ENCODE peak calls at places on chromosomes 16 and 17, in six cellular contexts. D, C, A, Z, G and B are unnamed samples.

GRCh38 chr16:11597737-11598136 is 11.0 kb upstream of the LITAF start:
- DNase-seq in D (no peak), C (peak; percentile 57), A (no peak), Z (no peak), G (no peak), B (no peak)

GRCh38 chr16:6206080-6206479 is 1108.5 kb upstream of the EEF2KMT start:
- DNase-seq in D (no peak), C (no peak), A (no peak), Z (no peak), G (no peak), B (no peak)

GRCh38 chr17:41633498-41634197 is 9.3 kb upstream of the KRT17 start:
- DNase-seq in D (no peak), C (no peak), A (no peak), Z (no peak), G (no peak), B (no peak)

GRCh38 chr17:49365667-49366066 is 3.6 kb upstream of the ZNF652 start:
- DNase-seq in D (peak; percentile 33), C (peak; percentile 18), A (no peak), Z (no peak), G (no peak), B (no peak)

GRCh38 chr16:30067584-30067916 is 2.0 kb downstream of the ALDOA start:
- DNase-seq in D (no peak), C (no peak), A (no peak), Z (no peak), G (no peak), B (no peak)

GRCh38 chr17:49976163-49976827 is 7.3 kb downstream of the DLX4 start:
- DNase-seq in D (no peak), C (no peak), A (no peak), Z (peak; percentile 42), G (no peak), B (no peak)

GRCh38 chr17:74417178-74418045 is 14.5 kb upstream of the GPRC5C start:
- DNase-seq in D (peak; percentile 25), C (peak; percentile 34), A (no peak), Z (no peak), G (no peak), B (no peak)

GRCh38 chr17:48611681-48612455 is 1.1 kb upstream of the HOXB7 start:
- DNase-seq in D (no peak), C (no peak), A (no peak), Z (peak; percentile 61), G (no peak), B (no peak)

GRCh38 chr17:2500446-2500845 is 11.2 kb downstream of the METTL16 start:
- DNase-seq in D (no peak), C (no peak), A (no peak), Z (no peak), G (no peak), B (no peak)

GRCh38 chr17:77719806-77720205 is 238.7 kb upstream of the TNRC6C start:
- DNase-seq in D (no peak), C (no peak), A (no peak), Z (no peak), G (no peak), B (no peak)

GRCh38 chr17:18191967-18192366 is 8.3 kb downstream of the ALKBH5 start:
- DNase-seq in D (no peak), C (no peak), A (no peak), Z (no peak), G (no peak), B (no peak)

GRCh38 chr16:84884311-84885023 is 64.7 kb downstream of the CRISPLD2 start:
- DNase-seq in D (no peak), C (peak; percentile 12), A (peak; percentile 35), Z (no peak), G (no peak), B (no peak)